ENCODE peak calls at places on chromosome 20, in five cellular contexts. P is tibial nerve, B is Peyer's patch, S is right atrium auricular region, O is A549. D is an unnamed sample.
A peak's percentile ranks its signal among the peaks of the same experiment; 100 is the strongest.

GRCh38 chr20:45017281-45017680 is 51.0 kb downstream of the STK4 start:
- DNase-seq in P (no peak), B (no peak), S (no peak), O (no peak), D (no peak)

GRCh38 chr20:12012241-12013222 is 94.8 kb downstream of the BTBD3 start:
- DNase-seq in P (peak; percentile 15), B (no peak), S (no peak), O (peak; percentile 61), D (no peak)

GRCh38 chr20:420721-421574 is 12.8 kb downstream of the RBCK1 start:
- DNase-seq in P (no peak), B (peak; percentile 34), S (no peak), O (peak; percentile 63), D (no peak)

GRCh38 chr20:2023151-2023550 is 29.3 kb upstream of the PDYN start:
- DNase-seq in P (no peak), B (no peak), S (no peak), O (no peak), D (no peak)

GRCh38 chr20:56797023-56797422 is 167.9 kb downstream of the TFAP2C start:
- DNase-seq in P (no peak), B (no peak), S (no peak), O (no peak), D (no peak)

GRCh38 chr20:3612795-3613560 is 50.2 kb downstream of the GFRA4 start:
- DNase-seq in P (no peak), B (no peak), S (no peak), O (no peak), D (no peak)

GRCh38 chr20:3670511-3670910 is 7.3 kb upstream of the GFRA4 start:
- DNase-seq in P (no peak), B (no peak), S (no peak), O (no peak), D (no peak)

GRCh38 chr20:47354710-47355488 is 1.6 kb downstream of the ZMYND8 start:
- DNase-seq in P (no peak), B (no peak), S (no peak), O (no peak), D (no peak)

GRCh38 chr20:44586986-44587980 is 4.9 kb downstream of the PKIG start:
- DNase-seq in P (no peak), B (peak; percentile 35), S (no peak), O (no peak), D (no peak)

GRCh38 chr20:3681931-3682820 is at the start of gene ADAM33:
- DNase-seq in P (peak; percentile 25), B (no peak), S (no peak), O (no peak), D (no peak)

GRCh38 chr20:48705208-48706115 is 122.3 kb downstream of the PREX1 start:
- DNase-seq in P (no peak), B (no peak), S (no peak), O (no peak), D (no peak)

GRCh38 chr20:16123623-16124022 is 449.6 kb downstream of the KIF16B start:
- DNase-seq in P (no peak), B (no peak), S (no peak), O (no peak), D (no peak)

GRCh38 chr20:50475879-50476292 is 34.3 kb upstream of the PTPN1 start:
- DNase-seq in P (no peak), B (no peak), S (no peak), O (peak; percentile 46), D (no peak)

GRCh38 chr20:43666376-43667328 is at the start of gene MYBL2:
- DNase-seq in P (no peak), B (peak; percentile 69), S (no peak), O (peak; percentile 36), D (peak; percentile 76)

GRCh38 chr20:46572181-46572580 is 21.7 kb upstream of the OCSTAMP start:
- DNase-seq in P (no peak), B (no peak), S (no peak), O (no peak), D (no peak)

GRCh38 chr20:49276895-49277785 is 717 bp downstream of the ZNFX1 start:
- DNase-seq in P (peak; percentile 20), B (peak; percentile 35), S (peak; percentile 62), O (no peak), D (peak; percentile 26)

GRCh38 chr20:1430004-1430451 is 36.6 kb downstream of the NSFL1C start:
- DNase-seq in P (no peak), B (no peak), S (no peak), O (no peak), D (no peak)

GRCh38 chr20:2768632-2769015 is 31.8 kb downstream of the CPXM1 start:
- DNase-seq in P (no peak), B (no peak), S (no peak), O (no peak), D (no peak)

GRCh38 chr20:44495257-44495656 is 19.6 kb downstream of the TTPAL start:
- DNase-seq in P (no peak), B (no peak), S (no peak), O (no peak), D (no peak)

GRCh38 chr20:11454966-11455799 is 462.5 kb upstream of the BTBD3 start:
- DNase-seq in P (no peak), B (no peak), S (no peak), O (peak; percentile 58), D (no peak)

GRCh38 chr20:16712541-16712947 is 17.3 kb upstream of the SNRPB2 start:
- DNase-seq in P (no peak), B (no peak), S (no peak), O (no peak), D (no peak)

GRCh38 chr20:51020657-51021056 is 2.2 kb downstream of the KCNG1 start:
- DNase-seq in P (no peak), B (no peak), S (no peak), O (no peak), D (no peak)

GRCh38 chr20:56520180-56520579 is 4.4 kb upstream of the FAM209A start:
- DNase-seq in P (no peak), B (no peak), S (no peak), O (no peak), D (no peak)

GRCh38 chr20:17226410-17227198 is at the start of gene PCSK2:
- DNase-seq in P (no peak), B (no peak), S (no peak), O (peak; percentile 11), D (no peak)

GRCh38 chr20:48760403-48760889 is 67.4 kb downstream of the PREX1 start:
- DNase-seq in P (no peak), B (peak; percentile 84), S (no peak), O (no peak), D (peak; percentile 65)

GRCh38 chr20:1964659-1965405 is 29.0 kb downstream of the PDYN start:
- DNase-seq in P (no peak), B (no peak), S (no peak), O (no peak), D (no peak)

GRCh38 chr20:40821438-40821837 is 132.4 kb upstream of the MAFB start:
- DNase-seq in P (no peak), B (no peak), S (no peak), O (no peak), D (no peak)
- H3K4me1 ChIP-seq in P (no peaks in the 10 kb centered on the region), B (no peaks in the 10 kb centered on the region), S (no peaks in the 10 kb centered on the region), O (no peaks in the 10 kb centered on the region), D (no peaks in the 10 kb centered on the region)

GRCh38 chr20:53949319-53949839 is 121.0 kb downstream of the BCAS1 start:
- DNase-seq in P (no peak), B (peak; percentile 84), S (no peak), O (no peak), D (peak; percentile 89)
- H3K4me3 ChIP-seq in P (peak overlapping the region; percentile 19), B (no peak overlapping the region), S (no peak overlapping the region), O (no peak overlapping the region), D (peak overlapping the region; percentile 18)

DNA sequence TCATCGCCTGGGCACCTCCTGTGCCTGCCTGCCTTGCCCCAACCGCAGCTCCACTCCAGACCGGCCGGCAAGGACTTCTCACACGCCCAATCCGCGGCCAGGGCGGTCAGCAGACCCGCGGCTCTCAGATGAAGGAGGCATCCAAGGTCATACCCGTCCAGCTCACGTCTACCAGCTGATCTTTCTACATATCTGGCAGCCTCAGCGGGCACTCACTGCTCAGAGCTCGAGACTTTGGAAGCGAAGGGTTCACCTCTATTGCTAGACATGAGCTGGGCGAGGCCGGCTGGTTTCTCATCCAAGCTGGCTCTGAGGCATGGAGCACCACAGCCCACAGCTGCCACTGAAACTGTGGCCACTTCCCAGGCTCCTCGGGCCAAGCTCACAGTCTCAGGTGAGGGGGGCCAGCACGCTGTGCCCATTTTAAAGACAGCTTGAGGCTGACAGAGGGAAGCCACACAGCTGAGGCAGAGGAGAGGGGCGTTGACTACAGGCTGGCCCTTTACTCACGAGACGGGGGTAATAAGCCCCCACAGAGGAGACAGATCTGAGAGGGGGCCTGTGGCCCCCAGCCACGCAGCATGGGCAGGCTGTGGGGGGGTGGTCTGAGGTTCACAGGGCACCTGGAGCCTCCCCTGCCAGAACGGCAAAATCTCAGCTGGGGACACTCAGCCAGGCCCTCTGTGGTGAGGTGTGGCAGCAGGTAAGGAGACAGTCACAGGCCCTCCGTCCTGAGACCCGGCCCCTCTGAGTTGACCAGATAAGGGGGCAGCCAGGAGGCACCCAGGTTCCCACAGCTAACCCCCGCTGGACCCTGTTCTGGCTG is 2.0 kb downstream of the LAMA5 start:
- DNase-seq in P (no peak), B (no peak), S (peak; percentile 76), O (no peak), D (no peak)
- H3K4me1 ChIP-seq in P (no peaks in the 10 kb centered on the region), B (peaks cover 20% of the 10 kb centered on the region), S (peaks cover 92% of the 10 kb centered on the region), O (peaks cover 60% of the 10 kb centered on the region), D (peaks cover 18% of the 10 kb centered on the region)

GRCh38 chr20:58691773-58692578 is 624 bp upstream of the NPEPL1 start:
- DNase-seq in P (peak; percentile 56), B (no peak), S (peak; percentile 87), O (no peak), D (no peak)
- H3K4me3 ChIP-seq in P (no peak overlapping the region), B (no peak overlapping the region), S (no peak overlapping the region), O (peak overlapping the region; percentile 80), D (no peak overlapping the region)

DNA sequence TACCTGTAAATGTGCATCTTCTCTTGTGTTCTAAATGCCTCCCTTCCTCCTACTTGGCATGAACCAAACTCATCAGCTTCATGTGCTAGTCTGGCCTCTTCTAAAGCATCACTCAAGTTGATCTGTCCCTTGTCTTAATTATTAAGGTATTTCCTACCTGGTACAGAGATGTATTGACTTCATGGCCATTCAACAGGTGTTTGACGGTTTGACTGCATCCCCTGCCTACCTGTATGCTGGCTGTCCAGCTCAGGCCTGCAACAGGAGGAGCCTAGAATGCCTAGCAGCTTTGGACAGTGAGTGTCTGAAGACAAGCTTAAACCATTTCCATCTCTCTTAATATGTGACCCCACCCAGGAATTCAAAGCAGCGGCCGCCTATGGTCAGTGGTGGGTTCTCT is 24.6 kb downstream of the RIN2 start:
- DNase-seq in P (no peak), B (no peak), S (no peak), O (no peak), D (no peak)
- H3K4me1 ChIP-seq in P (no peaks in the 10 kb centered on the region), B (no peaks in the 10 kb centered on the region), S (peaks cover 79% of the 10 kb centered on the region), O (peaks cover 41% of the 10 kb centered on the region), D (no peaks in the 10 kb centered on the region)

DNA sequence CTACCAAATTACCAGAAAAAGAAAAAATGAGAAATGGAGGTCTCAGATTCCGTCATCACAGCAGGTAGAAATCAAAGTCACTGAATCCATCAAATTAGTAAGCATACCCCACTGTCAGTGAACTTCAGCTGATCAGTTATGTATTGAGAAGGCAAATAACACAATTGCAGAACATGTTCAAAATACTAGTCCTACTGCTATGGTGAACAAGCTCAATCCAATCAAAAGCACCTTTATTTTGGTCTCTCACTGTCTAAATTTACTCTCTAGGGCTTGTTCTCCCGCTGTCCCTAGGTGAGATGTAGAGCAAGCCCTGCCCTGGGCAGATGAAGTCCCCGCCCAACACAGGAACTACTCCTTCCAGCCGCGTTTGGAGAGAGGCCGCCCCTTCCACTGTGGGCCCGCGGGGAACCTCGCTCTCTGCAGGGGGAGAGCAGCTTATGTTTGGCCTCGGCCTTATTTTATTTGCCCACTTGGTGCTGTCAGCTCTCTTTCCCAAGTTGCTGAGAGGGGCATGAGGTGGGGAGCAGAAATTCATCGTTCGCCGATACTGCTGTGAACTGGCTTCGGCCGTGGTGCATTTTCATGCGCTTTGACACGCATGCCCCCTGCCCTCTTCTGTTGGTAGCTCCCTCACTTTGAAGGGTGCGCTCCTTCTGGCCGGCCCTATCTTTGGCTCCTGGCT is 14.3 kb upstream of the MAP1LC3A start:
- DNase-seq in P (no peak), B (no peak), S (no peak), O (no peak), D (no peak)
- H3K4me3 ChIP-seq in P (no peak overlapping the region), B (no peak overlapping the region), S (no peak overlapping the region), O (no peak overlapping the region), D (no peak overlapping the region)

D was measured in CD8-positive, alpha-beta memory T cell.